ENCODE peak calls at places on chromosomes 2 and 18, in ten cellular contexts. B is stomach; F is tibial artery; N is IMR-90; R is PC-3; Z is mammary epithelial cell; I is CD4-positive, alpha-beta T cell; T is GM06990; X is mesothelial cell of epicardium; C is colonic mucosa. M is an unnamed sample.
A peak's percentile ranks its signal among the peaks of the same experiment; 100 is the strongest.

GRCh38 chr2:71736091-71736878 is 282.9 kb downstream of the DYSF start:
- DNase-seq in B (no peak), F (no peak), N (no peak), R (no peak), Z (no peak), I (no peak), T (no peak), X (no peak), C (no peak), M (peak; percentile 31)

GRCh38 chr2:142140434-142140845 is 9.6 kb upstream of the LRP1B start:
- DNase-seq in B (no peak), F (no peak), N (peak; percentile 9), R (peak; percentile 65), Z (no peak), I (no peak), T (peak; percentile 6), X (no peak), C (no peak), M (no peak)

GRCh38 chr2:191401287-191401686 is 156.1 kb downstream of the MYO1B start:
- DNase-seq in B (no peak), F (no peak), N (peak; percentile 56), R (no peak), Z (no peak), I (no peak), T (no peak), X (no peak), C (no peak), M (no peak)

GRCh38 chr18:10374195-10374594 is 80.2 kb upstream of the APCDD1 start:
- DNase-seq in B (no peak), F (no peak), N (no peak), R (no peak), Z (no peak), I (no peak), T (no peak), X (no peak), C (no peak), M (no peak)

GRCh38 chr2:160353166-160353565 is 140.4 kb downstream of the RBMS1 start:
- DNase-seq in B (no peak), F (no peak), N (no peak), R (peak; percentile 49), Z (no peak), I (peak; percentile 13), T (no peak), X (no peak), C (no peak), M (no peak)

GRCh38 chr18:9321017-9321452 is 13.5 kb upstream of the TWSG1 start:
- DNase-seq in B (no peak), F (no peak), N (peak; percentile 89), R (no peak), Z (no peak), I (no peak), T (no peak), X (no peak), C (no peak), M (no peak)

GRCh38 chr2:217978536-217979150 is 24.2 kb downstream of the TNS1 start:
- DNase-seq in B (peak; percentile 39), F (peak; percentile 24), N (no peak), R (peak; percentile 14), Z (no peak), I (no peak), T (no peak), X (no peak), C (no peak), M (no peak)

GRCh38 chr2:159574246-159574645 is 42.1 kb downstream of the BAZ2B start:
- DNase-seq in B (no peak), F (no peak), N (peak; percentile 45), R (no peak), Z (no peak), I (no peak), T (no peak), X (no peak), C (no peak), M (no peak)

GRCh38 chr18:5842653-5843052 is 52.7 kb downstream of the TMEM200C start:
- DNase-seq in B (no peak), F (no peak), N (no peak), R (no peak), Z (no peak), I (no peak), T (no peak), X (no peak), C (no peak), M (no peak)

GRCh38 chr2:231621051-231621879 is 28.6 kb downstream of the TEX44 start:
- DNase-seq in B (no peak), F (no peak), N (no peak), R (peak; percentile 55), Z (no peak), I (no peak), T (no peak), X (no peak), C (peak; percentile 31), M (peak; percentile 48)

GRCh38 chr2:181430406-181431199 is 26.6 kb upstream of the ITGA4 start:
- DNase-seq in B (no peak), F (no peak), N (peak; percentile 2), R (peak; percentile 52), Z (peak; percentile 3), I (no peak), T (no peak), X (no peak), C (no peak), M (no peak)

GRCh38 chr18:63823516-63824219 is 48.5 kb downstream of the SERPINB7 start:
- DNase-seq in B (peak; percentile 38), F (peak; percentile 23), N (peak; percentile 77), R (peak; percentile 80), Z (no peak), I (no peak), T (no peak), X (no peak), C (peak; percentile 31), M (peak; percentile 16)
- TF ChIP-seq CTCF in B (no peak), F (no peak), N (peak; percentile 10), R (peak; percentile 72), Z (peak; percentile 47), I (peak; percentile 24), T (peak; percentile 56), X (peak; percentile 55), C (peak; percentile 41), M (peak; percentile 56)

GRCh38 chr2:238743243-238744068 is 104.4 kb upstream of the TWIST2 start:
- DNase-seq in B (no peak), F (no peak), N (no peak), R (no peak), Z (no peak), I (no peak), T (no peak), X (no peak), C (no peak), M (no peak)
- TF ChIP-seq CTCF in B (no peak), F (no peak), N (no peak), R (no peak), Z (no peak), I (no peak), T (no peak), X (no peak), C (no peak), M (no peak)

DNA sequence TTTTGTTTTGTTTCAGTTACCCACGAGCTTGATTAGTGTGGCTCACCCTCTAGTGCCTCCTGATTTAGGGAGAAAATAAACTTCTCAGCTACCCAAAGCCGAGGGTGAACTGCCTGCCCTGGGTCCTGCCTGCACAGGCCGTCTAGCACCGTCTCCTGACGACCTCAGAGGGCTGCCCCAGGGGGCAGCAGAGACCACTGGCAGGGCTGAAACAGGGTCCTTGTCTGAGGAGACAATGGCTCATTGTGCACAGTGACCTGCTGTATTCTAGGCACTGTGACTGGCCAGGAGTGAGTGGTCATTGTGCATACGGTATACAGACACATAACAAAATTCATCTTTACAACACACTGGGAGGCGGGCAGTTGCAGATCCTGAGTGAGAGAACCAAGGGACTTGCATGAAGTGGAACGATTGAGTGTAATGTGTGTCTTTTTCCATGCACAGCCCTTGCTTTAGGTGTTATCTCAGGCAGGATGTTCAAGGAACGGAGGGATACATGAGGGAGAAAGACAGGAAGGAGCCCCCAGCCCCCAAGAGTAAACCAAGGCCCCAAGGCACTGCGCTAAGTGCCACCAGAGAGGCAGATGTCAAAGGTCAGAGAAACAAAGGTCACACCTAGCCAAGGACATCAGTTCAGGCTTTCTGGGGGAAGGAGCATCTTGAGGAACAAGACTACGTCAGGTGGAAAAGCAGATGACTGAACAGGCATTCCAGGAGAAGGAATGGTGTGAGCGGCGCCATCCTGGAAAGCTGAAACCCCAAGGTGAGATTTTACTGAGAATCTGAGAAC is 421.3 kb downstream of the LPIN1 start:
- DNase-seq in B (no peak), F (no peak), N (no peak), R (no peak), Z (no peak), I (no peak), T (no peak), X (no peak), C (no peak), M (peak; percentile 27)
- TF ChIP-seq CTCF in B (no peak), F (no peak), N (no peak), R (peak; percentile 15), Z (no peak), I (no peak), T (peak; percentile 10), X (no peak), C (no peak), M (peak; percentile 31)

GRCh38 chr2:172096661-172097547 is 5.8 kb downstream of the DLX2 start:
- DNase-seq in B (no peak), F (no peak), N (peak; percentile 39), R (peak; percentile 68), Z (peak; percentile 82), I (no peak), T (no peak), X (peak; percentile 57), C (no peak), M (no peak)

GRCh38 chr2:172097557-172098131 is 5.1 kb downstream of the DLX2 start:
- DNase-seq in B (no peak), F (no peak), N (no peak), R (peak; percentile 35), Z (peak; percentile 50), I (no peak), T (no peak), X (no peak), C (no peak), M (no peak)

GRCh38 chr2:172095146-172095904 is 7.4 kb downstream of the DLX2 start:
- DNase-seq in B (peak; percentile 54), F (no peak), N (peak; percentile 78), R (peak; percentile 91), Z (peak; percentile 88), I (peak; percentile 81), T (peak; percentile 75), X (peak; percentile 61), C (peak; percentile 61), M (no peak)

GRCh38 chr2:172094319-172095145 is 8.2 kb downstream of the DLX2 start:
- DNase-seq in B (no peak), F (no peak), N (no peak), R (peak; percentile 38), Z (no peak), I (no peak), T (no peak), X (peak; percentile 25), C (no peak), M (no peak)

DNA sequence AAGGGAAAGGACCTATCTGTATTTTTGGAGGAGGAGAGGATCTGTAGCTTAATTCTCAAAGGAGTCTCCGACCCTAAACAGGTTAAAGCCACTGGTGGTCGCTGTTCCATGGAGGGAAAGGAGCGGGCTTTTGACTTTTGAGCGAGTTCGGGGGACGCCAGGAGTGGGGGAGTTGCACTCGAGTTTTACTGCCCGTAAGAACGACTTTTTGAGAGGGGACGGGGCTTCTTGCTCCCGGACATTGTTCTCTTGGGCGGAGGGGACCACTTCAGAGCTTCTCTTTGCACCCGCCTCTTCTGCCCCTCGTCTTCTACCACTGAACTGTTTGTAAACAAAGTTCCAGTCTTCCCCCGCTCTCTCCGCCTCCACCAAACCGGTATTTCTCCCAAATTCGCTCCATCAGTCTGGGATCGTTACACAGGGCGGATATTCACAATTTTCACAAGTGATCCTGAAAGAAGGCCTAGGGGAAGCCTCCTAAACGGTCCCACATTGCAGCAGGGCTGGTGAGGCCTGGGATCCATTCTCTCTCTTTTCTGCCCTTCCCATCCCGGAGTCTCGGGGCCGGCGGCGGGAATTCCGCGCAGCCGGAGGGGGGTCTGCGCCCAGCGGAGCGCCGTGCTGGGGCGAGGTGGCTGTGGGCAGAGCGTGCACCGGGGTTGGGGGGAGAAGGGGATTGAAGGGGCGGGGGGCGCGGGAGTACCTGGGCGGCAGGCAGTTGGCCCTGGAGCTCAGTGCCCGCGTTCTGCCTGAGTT is 6.6 kb downstream of the DLX2 start:
- DNase-seq in B (no peak), F (no peak), N (no peak), R (peak; percentile 60), Z (no peak), I (no peak), T (no peak), X (peak; percentile 28), C (no peak), M (no peak)
- TF ChIP-seq CTCF in B (no peak), F (no peak), N (no peak), R (peak; percentile 59), Z (no peak), I (no peak), T (peak; percentile 36), X (no peak), C (no peak), M (no peak)